ENCODE peak calls at places on chromosomes 11 and 22, in four cellular contexts. T is IMR-90, N is mucosa of gallbladder, S is AG09309. U is an unnamed sample.

GRCh38 chr22:45599836-45600577 is 71.6 kb upstream of the ATXN10 start:
- DNase-seq in T (no peak), N (no peak), S (no peak), U (no peak)

GRCh38 chr11:11621881-11622706 is at the start of gene GALNT18:
- DNase-seq in T (peak; percentile 90), N (peak; percentile 91), S (peak; percentile 64), U (peak; percentile 77)

GRCh38 chr22:49358041-49358440 is 469.6 kb downstream of the BRD1 start:
- DNase-seq in T (no peak), N (no peak), S (no peak), U (no peak)

GRCh38 chr11:128458316-128458715 is 129.0 kb downstream of the ETS1 start:
- DNase-seq in T (peak; percentile 97), N (no peak), S (no peak), U (no peak)

GRCh38 chr11:63845305-63845704 is 6.4 kb downstream of the MARK2 start:
- DNase-seq in T (peak; percentile 91), N (no peak), S (no peak), U (no peak)

GRCh38 chr11:114211444-114212122 is 84.6 kb upstream of the NNMT start:
- DNase-seq in T (no peak), N (no peak), S (no peak), U (no peak)

GRCh38 chr11:77819921-77820564 is 479 bp downstream of the RSF1 start:
- DNase-seq in T (peak; percentile 27), N (peak; percentile 41), S (no peak), U (no peak)

GRCh38 chr11:3989251-3989650 is 105.3 kb upstream of the RRM1 start:
- DNase-seq in T (no peak), N (no peak), S (no peak), U (no peak)

GRCh38 chr11:2108675-2109481 is 30.3 kb downstream of the IGF2 start:
- DNase-seq in T (no peak), N (no peak), S (no peak), U (no peak)

GRCh38 chr11:27281740-27282139 is 81.3 kb downstream of the CCDC34 start:
- DNase-seq in T (no peak), N (no peak), S (no peak), U (no peak)

GRCh38 chr11:110349109-110349996 is 52.9 kb upstream of the RDX start:
- DNase-seq in T (no peak), N (no peak), S (no peak), U (no peak)

GRCh38 chr11:68373189-68373809 is 60.9 kb downstream of the LRP5 start:
- DNase-seq in T (peak; percentile 61), N (no peak), S (peak; percentile 66), U (no peak)

GRCh38 chr22:23249506-23250423 is 69.5 kb downstream of the BCR start:
- DNase-seq in T (no peak), N (no peak), S (no peak), U (no peak)

GRCh38 chr22:40951795-40952602 is 821 bp downstream of the RBX1 start:
- DNase-seq in T (peak; percentile 15), N (no peak), S (no peak), U (no peak)

GRCh38 chr22:50398698-50399648 is 55.8 kb downstream of the PPP6R2 start:
- DNase-seq in T (no peak), N (no peak), S (no peak), U (no peak)

GRCh38 chr11:116929393-116930090 is 92.1 kb upstream of the APOA1 start:
- DNase-seq in T (peak; percentile 19), N (no peak), S (no peak), U (no peak)

GRCh38 chr22:26983311-26983710 is 325.9 kb downstream of the MIAT start:
- DNase-seq in T (no peak), N (no peak), S (no peak), U (no peak)

GRCh38 chr22:46233231-46233630 is 16.9 kb downstream of the CDPF1 start:
- DNase-seq in T (peak; percentile 29), N (peak; percentile 34), S (no peak), U (peak; percentile 54)

GRCh38 chr11:59429924-59430516 is 3.8 kb upstream of the OR5A2 start:
- DNase-seq in T (peak; percentile 45), N (peak; percentile 51), S (no peak), U (no peak)

GRCh38 chr22:35024364-35024692 is 41.6 kb upstream of the ISX start:
- DNase-seq in T (no peak), N (no peak), S (no peak), U (no peak)

GRCh38 chr11:119567667-119568582 is 145.0 kb upstream of the THY1 start:
- DNase-seq in T (peak; percentile 85), N (peak; percentile 44), S (peak; percentile 65), U (peak; percentile 42)

GRCh38 chr11:2741006-2741376 is 41.2 kb upstream of the KCNQ1OT1 start:
- DNase-seq in T (no peak), N (no peak), S (no peak), U (no peak)

GRCh38 chr11:10407749-10408472 is 47.2 kb upstream of the AMPD3 start:
- DNase-seq in T (no peak), N (no peak), S (no peak), U (no peak)

GRCh38 chr11:86588566-86589090 is 83.8 kb downstream of the ME3 start:
- DNase-seq in T (no peak), N (no peak), S (no peak), U (no peak)

U was measured in retinal pigment epithelial cell.